ENCODE peak calls at places on chromosomes 1 and 21, in eight cellular contexts. One of them, this sample, is unnamed.

GRCh38 chr1:214718724-214719123 is 115.7 kb downstream of the CENPF start:
- DNase-seq in right atrium auricular region: no peak
- DNase-seq in thoracic aorta: no peak
- DNase-seq in progenitor cell of endocrine pancreas: no peak
- DNase-seq in cardiac muscle cell: no peak
- DNase-seq in spleen: no peak
- DNase-seq in mucosa of descending colon: no peak
- DNase-seq in epithelial cell of esophagus: peak; percentile 30
- DNase-seq in this sample: no peak

GRCh38 chr1:156676450-156676819 is 772 bp downstream of the NES start:
- DNase-seq in right atrium auricular region: no peak
- DNase-seq in thoracic aorta: no peak
- DNase-seq in progenitor cell of endocrine pancreas: no peak
- DNase-seq in cardiac muscle cell: no peak
- DNase-seq in spleen: no peak
- DNase-seq in mucosa of descending colon: no peak
- DNase-seq in epithelial cell of esophagus: no peak
- DNase-seq in this sample: no peak

GRCh38 chr1:243580072-243580471 is 270.0 kb downstream of the AKT3 start:
- DNase-seq in right atrium auricular region: no peak
- DNase-seq in thoracic aorta: no peak
- DNase-seq in progenitor cell of endocrine pancreas: no peak
- DNase-seq in cardiac muscle cell: no peak
- DNase-seq in spleen: no peak
- DNase-seq in mucosa of descending colon: no peak
- DNase-seq in epithelial cell of esophagus: peak; percentile 8
- DNase-seq in this sample: no peak

GRCh38 chr1:115544131-115544530 is 97.6 kb upstream of the VANGL1 start:
- DNase-seq in right atrium auricular region: no peak
- DNase-seq in thoracic aorta: no peak
- DNase-seq in progenitor cell of endocrine pancreas: no peak
- DNase-seq in cardiac muscle cell: no peak
- DNase-seq in spleen: no peak
- DNase-seq in mucosa of descending colon: no peak
- DNase-seq in epithelial cell of esophagus: no peak
- DNase-seq in this sample: no peak

GRCh38 chr1:233045591-233045990 is 95.2 kb downstream of the NTPCR start:
- DNase-seq in right atrium auricular region: no peak
- DNase-seq in thoracic aorta: no peak
- DNase-seq in progenitor cell of endocrine pancreas: no peak
- DNase-seq in cardiac muscle cell: no peak
- DNase-seq in spleen: no peak
- DNase-seq in mucosa of descending colon: no peak
- DNase-seq in epithelial cell of esophagus: peak; percentile 8
- DNase-seq in this sample: no peak

GRCh38 chr1:57489342-57490036 is 65.6 kb upstream of the DAB1 start:
- DNase-seq in right atrium auricular region: no peak
- DNase-seq in thoracic aorta: no peak
- DNase-seq in progenitor cell of endocrine pancreas: no peak
- DNase-seq in cardiac muscle cell: no peak
- DNase-seq in spleen: no peak
- DNase-seq in mucosa of descending colon: no peak
- DNase-seq in epithelial cell of esophagus: peak; percentile 49
- DNase-seq in this sample: no peak

GRCh38 chr1:17098440-17099317 is 20.6 kb downstream of the PADI2 start:
- DNase-seq in right atrium auricular region: no peak
- DNase-seq in thoracic aorta: no peak
- DNase-seq in progenitor cell of endocrine pancreas: no peak
- DNase-seq in cardiac muscle cell: no peak
- DNase-seq in spleen: no peak
- DNase-seq in mucosa of descending colon: no peak
- DNase-seq in epithelial cell of esophagus: peak; percentile 71
- DNase-seq in this sample: no peak

GRCh38 chr1:94983343-94983742 is 56.4 kb upstream of the CNN3 start:
- DNase-seq in right atrium auricular region: peak; percentile 74
- DNase-seq in thoracic aorta: no peak
- DNase-seq in progenitor cell of endocrine pancreas: no peak
- DNase-seq in cardiac muscle cell: no peak
- DNase-seq in spleen: no peak
- DNase-seq in mucosa of descending colon: no peak
- DNase-seq in epithelial cell of esophagus: peak; percentile 89
- DNase-seq in this sample: no peak

GRCh38 chr1:240705584-240705983 is 93.6 kb upstream of the GREM2 start:
- DNase-seq in right atrium auricular region: no peak
- DNase-seq in thoracic aorta: no peak
- DNase-seq in progenitor cell of endocrine pancreas: no peak
- DNase-seq in cardiac muscle cell: no peak
- DNase-seq in spleen: no peak
- DNase-seq in mucosa of descending colon: no peak
- DNase-seq in epithelial cell of esophagus: no peak
- DNase-seq in this sample: no peak

GRCh38 chr21:32304998-32305397 is 6.3 kb downstream of the MRAP start:
- DNase-seq in right atrium auricular region: no peak
- DNase-seq in thoracic aorta: no peak
- DNase-seq in progenitor cell of endocrine pancreas: no peak
- DNase-seq in cardiac muscle cell: no peak
- DNase-seq in spleen: no peak
- DNase-seq in mucosa of descending colon: no peak
- DNase-seq in epithelial cell of esophagus: no peak
- DNase-seq in this sample: no peak

GRCh38 chr1:83619497-83619896 is 379.4 kb downstream of the TTLL7 start:
- DNase-seq in right atrium auricular region: no peak
- DNase-seq in thoracic aorta: no peak
- DNase-seq in progenitor cell of endocrine pancreas: no peak
- DNase-seq in cardiac muscle cell: no peak
- DNase-seq in spleen: no peak
- DNase-seq in mucosa of descending colon: no peak
- DNase-seq in epithelial cell of esophagus: no peak
- DNase-seq in this sample: no peak

GRCh38 chr1:5001466-5001865 is 347.1 kb downstream of the AJAP1 start:
- DNase-seq in right atrium auricular region: no peak
- DNase-seq in thoracic aorta: no peak
- DNase-seq in progenitor cell of endocrine pancreas: peak; percentile 40
- DNase-seq in cardiac muscle cell: peak; percentile 45
- DNase-seq in spleen: no peak
- DNase-seq in mucosa of descending colon: no peak
- DNase-seq in epithelial cell of esophagus: no peak
- DNase-seq in this sample: peak; percentile 10

GRCh38 chr1:220487297-220487820 is 40.6 kb upstream of the MARK1 start:
- DNase-seq in right atrium auricular region: no peak
- DNase-seq in thoracic aorta: no peak
- DNase-seq in progenitor cell of endocrine pancreas: no peak
- DNase-seq in cardiac muscle cell: no peak
- DNase-seq in spleen: no peak
- DNase-seq in mucosa of descending colon: peak; percentile 47
- DNase-seq in epithelial cell of esophagus: peak; percentile 85
- DNase-seq in this sample: no peak

GRCh38 chr1:58618303-58618702 is 41.3 kb upstream of the TACSTD2 start:
- DNase-seq in right atrium auricular region: peak; percentile 78
- DNase-seq in thoracic aorta: peak; percentile 17
- DNase-seq in progenitor cell of endocrine pancreas: no peak
- DNase-seq in cardiac muscle cell: no peak
- DNase-seq in spleen: no peak
- DNase-seq in mucosa of descending colon: no peak
- DNase-seq in epithelial cell of esophagus: peak; percentile 100
- DNase-seq in this sample: no peak

GRCh38 chr1:19336543-19336942 is 24.4 kb downstream of the SLC66A1 start:
- DNase-seq in right atrium auricular region: no peak
- DNase-seq in thoracic aorta: no peak
- DNase-seq in progenitor cell of endocrine pancreas: no peak
- DNase-seq in cardiac muscle cell: no peak
- DNase-seq in spleen: no peak
- DNase-seq in mucosa of descending colon: no peak
- DNase-seq in epithelial cell of esophagus: peak; percentile 74
- DNase-seq in this sample: no peak

GRCh38 chr1:29251164-29252130 is 15.1 kb downstream of the PTPRU start:
- DNase-seq in right atrium auricular region: no peak
- DNase-seq in thoracic aorta: no peak
- DNase-seq in progenitor cell of endocrine pancreas: no peak
- DNase-seq in cardiac muscle cell: no peak
- DNase-seq in spleen: peak; percentile 51
- DNase-seq in mucosa of descending colon: no peak
- DNase-seq in epithelial cell of esophagus: peak; percentile 17
- DNase-seq in this sample: no peak

GRCh38 chr1:151936653-151937052 is 27.3 kb upstream of the THEM4 start:
- DNase-seq in right atrium auricular region: no peak
- DNase-seq in thoracic aorta: no peak
- DNase-seq in progenitor cell of endocrine pancreas: peak; percentile 16
- DNase-seq in cardiac muscle cell: peak; percentile 10
- DNase-seq in spleen: no peak
- DNase-seq in mucosa of descending colon: no peak
- DNase-seq in epithelial cell of esophagus: no peak
- DNase-seq in this sample: no peak

GRCh38 chr1:200427744-200428143 is 17.9 kb upstream of the ZNF281 start:
- DNase-seq in right atrium auricular region: no peak
- DNase-seq in thoracic aorta: no peak
- DNase-seq in progenitor cell of endocrine pancreas: no peak
- DNase-seq in cardiac muscle cell: no peak
- DNase-seq in spleen: no peak
- DNase-seq in mucosa of descending colon: no peak
- DNase-seq in epithelial cell of esophagus: peak; percentile 21
- DNase-seq in this sample: no peak

GRCh38 chr1:38006008-38006828 is 904 bp upstream of the FHL3 start:
- DNase-seq in right atrium auricular region: peak; percentile 57
- DNase-seq in thoracic aorta: no peak
- DNase-seq in progenitor cell of endocrine pancreas: no peak
- DNase-seq in cardiac muscle cell: peak; percentile 78
- DNase-seq in spleen: no peak
- DNase-seq in mucosa of descending colon: no peak
- DNase-seq in epithelial cell of esophagus: no peak
- DNase-seq in this sample: no peak

GRCh38 chr1:22291926-22292788 is 149.3 kb upstream of the WNT4 start:
- DNase-seq in right atrium auricular region: no peak
- DNase-seq in thoracic aorta: no peak
- DNase-seq in progenitor cell of endocrine pancreas: no peak
- DNase-seq in cardiac muscle cell: no peak
- DNase-seq in spleen: no peak
- DNase-seq in mucosa of descending colon: no peak
- DNase-seq in epithelial cell of esophagus: no peak
- DNase-seq in this sample: peak; percentile 67

GRCh38 chr1:162421258-162422194 is 9.6 kb upstream of the SH2D1B start:
- DNase-seq in right atrium auricular region: no peak
- DNase-seq in thoracic aorta: no peak
- DNase-seq in progenitor cell of endocrine pancreas: no peak
- DNase-seq in cardiac muscle cell: no peak
- DNase-seq in spleen: no peak
- DNase-seq in mucosa of descending colon: no peak
- DNase-seq in epithelial cell of esophagus: no peak
- DNase-seq in this sample: no peak

GRCh38 chr1:109395602-109396512 is 1.9 kb downstream of the SORT1 start:
- DNase-seq in right atrium auricular region: no peak
- DNase-seq in thoracic aorta: no peak
- DNase-seq in progenitor cell of endocrine pancreas: no peak
- DNase-seq in cardiac muscle cell: peak; percentile 30
- DNase-seq in spleen: no peak
- DNase-seq in mucosa of descending colon: no peak
- DNase-seq in epithelial cell of esophagus: peak; percentile 36
- DNase-seq in this sample: no peak

DNA sequence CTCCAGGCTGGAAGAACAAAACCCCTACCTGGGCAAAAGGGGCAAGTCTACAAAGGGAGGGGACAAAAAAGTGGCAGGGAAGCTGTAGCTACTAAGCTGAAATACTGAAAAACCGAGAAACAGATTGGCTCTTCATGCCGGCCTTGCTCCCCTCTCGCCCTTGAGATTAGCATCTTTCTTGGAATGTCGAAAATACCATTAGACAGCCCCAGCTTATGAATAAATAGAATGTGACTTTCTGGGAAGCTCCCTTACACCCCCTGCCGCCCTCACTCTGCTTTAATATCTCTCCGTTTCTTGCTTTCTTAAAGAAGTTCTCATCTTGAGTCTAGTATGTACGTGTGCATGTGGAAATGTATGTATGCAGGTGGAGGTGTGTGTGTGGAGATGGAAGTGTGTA is 14.1 kb downstream of the TRAF3IP3 start:
- DNase-seq in right atrium auricular region: no peak
- DNase-seq in thoracic aorta: no peak
- DNase-seq in progenitor cell of endocrine pancreas: no peak
- DNase-seq in cardiac muscle cell: no peak
- DNase-seq in spleen: no peak
- DNase-seq in mucosa of descending colon: no peak
- DNase-seq in epithelial cell of esophagus: no peak
- DNase-seq in this sample: no peak
- TF ChIP-seq CTCF in right atrium auricular region: no peak
- TF ChIP-seq CTCF in thoracic aorta: no peak
- TF ChIP-seq CTCF in progenitor cell of endocrine pancreas: no peak
- TF ChIP-seq CTCF in cardiac muscle cell: no peak
- TF ChIP-seq CTCF in spleen: no peak
- TF ChIP-seq CTCF in mucosa of descending colon: no peak
- TF ChIP-seq CTCF in epithelial cell of esophagus: no peak
- TF ChIP-seq CTCF in this sample: no peak

GRCh38 chr1:62175568-62176179 is 19.0 kb upstream of the L1TD1 start:
- DNase-seq in right atrium auricular region: no peak
- DNase-seq in thoracic aorta: no peak
- DNase-seq in progenitor cell of endocrine pancreas: no peak
- DNase-seq in cardiac muscle cell: peak; percentile 73
- DNase-seq in spleen: peak; percentile 12
- DNase-seq in mucosa of descending colon: no peak
- DNase-seq in epithelial cell of esophagus: peak; percentile 60
- DNase-seq in this sample: no peak
- TF ChIP-seq CTCF in right atrium auricular region: peak; percentile 38
- TF ChIP-seq CTCF in thoracic aorta: peak; percentile 67
- TF ChIP-seq CTCF in progenitor cell of endocrine pancreas: peak; percentile 84
- TF ChIP-seq CTCF in cardiac muscle cell: peak; percentile 68
- TF ChIP-seq CTCF in spleen: peak; percentile 57
- TF ChIP-seq CTCF in mucosa of descending colon: peak; percentile 37
- TF ChIP-seq CTCF in epithelial cell of esophagus: peak; percentile 85
- TF ChIP-seq CTCF in this sample: peak; percentile 89

GRCh38 chr1:9359898-9360297 is 67.2 kb downstream of the SPSB1 start:
- DNase-seq in right atrium auricular region: no peak
- DNase-seq in thoracic aorta: no peak
- DNase-seq in progenitor cell of endocrine pancreas: no peak
- DNase-seq in cardiac muscle cell: no peak
- DNase-seq in spleen: no peak
- DNase-seq in mucosa of descending colon: no peak
- DNase-seq in epithelial cell of esophagus: no peak
- DNase-seq in this sample: no peak
- TF ChIP-seq CTCF in right atrium auricular region: no peak
- TF ChIP-seq CTCF in thoracic aorta: no peak
- TF ChIP-seq CTCF in progenitor cell of endocrine pancreas: no peak
- TF ChIP-seq CTCF in cardiac muscle cell: no peak
- TF ChIP-seq CTCF in spleen: no peak
- TF ChIP-seq CTCF in mucosa of descending colon: no peak
- TF ChIP-seq CTCF in epithelial cell of esophagus: no peak
- TF ChIP-seq CTCF in this sample: no peak

DNA sequence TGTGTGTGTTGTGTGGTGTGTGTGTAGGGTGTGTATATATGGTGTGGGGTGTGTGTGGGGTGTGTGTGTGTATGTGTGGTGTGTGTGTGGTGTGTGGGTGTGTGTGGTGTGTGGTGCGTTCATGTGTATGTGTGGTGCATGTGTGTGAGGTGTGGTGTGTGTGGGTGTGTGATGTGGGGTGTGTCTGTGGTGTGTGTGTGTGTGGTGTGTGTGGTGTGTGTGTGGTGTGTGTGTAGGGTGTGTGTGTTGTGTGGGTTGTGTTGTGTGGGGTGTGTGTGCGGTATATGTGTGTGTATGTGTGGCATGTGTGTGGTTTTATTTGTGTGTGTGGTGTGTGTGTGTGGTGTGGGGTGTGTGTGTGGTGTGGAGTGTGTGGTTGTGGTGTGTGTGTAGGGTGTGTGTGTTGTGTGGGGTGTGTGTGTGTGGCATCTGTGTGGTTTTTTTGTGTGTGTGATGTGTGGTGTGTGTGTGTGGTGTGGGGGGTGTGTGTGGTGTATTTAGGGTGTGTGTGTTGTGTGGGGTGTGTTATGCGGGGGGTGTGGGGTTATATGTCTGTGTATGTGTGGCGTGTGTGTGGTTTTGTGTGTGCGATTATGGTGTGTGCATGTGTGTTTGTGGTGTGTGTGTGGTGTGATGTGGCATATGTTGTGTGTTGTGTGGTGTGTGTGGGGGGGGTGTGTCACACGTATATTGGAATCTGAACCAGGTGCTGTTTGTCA is 17.1 kb upstream of the ZBTB21 start:
- DNase-seq in right atrium auricular region: no peak
- DNase-seq in thoracic aorta: no peak
- DNase-seq in progenitor cell of endocrine pancreas: no peak
- DNase-seq in cardiac muscle cell: no peak
- DNase-seq in spleen: no peak
- DNase-seq in mucosa of descending colon: no peak
- DNase-seq in epithelial cell of esophagus: no peak
- DNase-seq in this sample: no peak
- TF ChIP-seq CTCF in right atrium auricular region: no peak
- TF ChIP-seq CTCF in thoracic aorta: no peak
- TF ChIP-seq CTCF in progenitor cell of endocrine pancreas: no peak
- TF ChIP-seq CTCF in cardiac muscle cell: no peak
- TF ChIP-seq CTCF in spleen: no peak
- TF ChIP-seq CTCF in mucosa of descending colon: no peak
- TF ChIP-seq CTCF in epithelial cell of esophagus: no peak
- TF ChIP-seq CTCF in this sample: no peak